ENCODE peak calls at places on chromosomes 4 and X, in ten cellular contexts. W is iPS DF 19.7; S is activated CD8-positive, alpha-beta memory T cell treated with anti-CD3 and anti-CD28 coated beads for 1 hour; J is NCI-H1417 treated with DMSO at 0.1 percent for 48 hours; P is pancreas; D is OCI-M1; R is 8988T; N is body of pancreas; M is left cardiac atrium; L is naive thymus-derived CD4-positive, alpha-beta T cell. Z is an unnamed sample.

GRCh38 chr4:117466388-117466787 is 381.0 kb upstream of the TRAM1L1 start:
- DNase-seq in S (no peak), P (no peak), J (no peak), D (no peak), W (peak; percentile 23), L (no peak), N (no peak), M (no peak), R (no peak), Z (no peak)

GRCh38 chr4:158873795-158874359 is 105.1 kb downstream of the FNIP2 start:
- DNase-seq in P (no peak), W (no peak), J (no peak), M (no peak), L (no peak), R (no peak), D (peak; percentile 59), N (no peak), S (no peak), Z (no peak)

GRCh38 chrX:154350429-154351182 is 23.8 kb downstream of the FLNA start:
- DNase-seq in P (no peak), M (peak; percentile 20), N (no peak), D (no peak), L (no peak), R (no peak), J (no peak), S (no peak), W (no peak), Z (no peak)

GRCh38 chr4:17814140-17814539 is 3.4 kb downstream of the NCAPG start:
- DNase-seq in L (no peak), W (no peak), M (no peak), S (no peak), D (peak; percentile 46), R (no peak), N (no peak), P (no peak), J (no peak), Z (no peak)

GRCh38 chr4:158858410-158859189 is 89.8 kb downstream of the FNIP2 start:
- DNase-seq in S (no peak), L (no peak), W (no peak), D (no peak), P (no peak), R (no peak), J (no peak), N (no peak), M (no peak), Z (no peak)

GRCh38 chrX:47191331-47191730 is 2.3 kb upstream of the UBA1 start:
- DNase-seq in J (peak; percentile 11), S (peak; percentile 10), N (peak; percentile 50), L (peak; percentile 30), D (peak; percentile 34), P (peak; percentile 42), R (no peak), M (peak; percentile 24), W (no peak), Z (peak; percentile 46)

GRCh38 chrX:9072281-9072680 is 38.4 kb upstream of the FAM9B start:
- DNase-seq in L (no peak), D (no peak), S (no peak), R (no peak), P (no peak), J (no peak), M (no peak), N (no peak), W (no peak), Z (no peak)

GRCh38 chr4:110411599-110412011 is 64.3 kb upstream of the ENPEP start:
- DNase-seq in D (no peak), J (no peak), M (no peak), L (no peak), R (no peak), S (no peak), N (no peak), P (no peak), W (peak; percentile 73), Z (no peak)

GRCh38 chrX:10615931-10616780 is 4.2 kb downstream of the MID1 start:
- DNase-seq in D (peak; percentile 39), M (peak; percentile 37), L (no peak), J (peak; percentile 15), W (no peak), P (peak; percentile 55), R (peak; percentile 28), S (no peak), N (peak; percentile 65), Z (no peak)

Z was measured in effector memory CD8-positive, alpha-beta T cell.